ENCODE peak calls at places on chromosome 22, in six cellular contexts. L, W, Q, U, H and F are unnamed samples.

GRCh38 chr22:17974703-17975372 is 49.5 kb downstream of the MICAL3 start:
- DNase-seq in L (no peak), W (no peak), Q (peak; percentile 18), U (no peak), H (no peak), F (no peak)

GRCh38 chr22:38823076-38823475 is 20.8 kb downstream of the NPTXR start:
- DNase-seq in L (no peak), W (no peak), Q (no peak), U (no peak), H (no peak), F (no peak)

GRCh38 chr22:48428556-48429371 is 1398.9 kb downstream of the BRD1 start:
- DNase-seq in L (no peak), W (no peak), Q (no peak), U (no peak), H (no peak), F (no peak)

GRCh38 chr22:46500201-46500600 is 37.2 kb downstream of the CELSR1 start:
- DNase-seq in L (peak; percentile 90), W (no peak), Q (no peak), U (no peak), H (no peak), F (no peak)

GRCh38 chr22:22818202-22818538 is 69.4 kb upstream of the IGLL5 start:
- DNase-seq in L (no peak), W (no peak), Q (no peak), U (no peak), H (no peak), F (no peak)

GRCh38 chr22:38176170-38176741 is 5.4 kb downstream of the PLA2G6 start:
- DNase-seq in L (no peak), W (peak; percentile 18), Q (peak; percentile 68), U (peak; percentile 52), H (peak; percentile 97), F (peak; percentile 87)

GRCh38 chr22:46942816-46943783 is 180.7 kb downstream of the TBC1D22A start:
- DNase-seq in L (no peak), W (no peak), Q (no peak), U (no peak), H (no peak), F (peak; percentile 12)

GRCh38 chr22:42376721-42377177 is 55.5 kb downstream of the NFAM1 start:
- DNase-seq in L (peak; percentile 80), W (no peak), Q (no peak), U (no peak), H (peak; percentile 24), F (no peak)

GRCh38 chr22:44576311-44577260 is 78.6 kb upstream of the RTL6 start:
- DNase-seq in L (no peak), W (no peak), Q (no peak), U (no peak), H (no peak), F (no peak)

GRCh38 chr22:44037519-44038370 is 13.6 kb downstream of the PARVB start:
- DNase-seq in L (no peak), W (no peak), Q (no peak), U (no peak), H (peak; percentile 87), F (no peak)

GRCh38 chr22:29380032-29380781 is 8.2 kb downstream of the AP1B1 start:
- DNase-seq in L (no peak), W (no peak), Q (no peak), U (no peak), H (peak; percentile 49), F (no peak)

GRCh38 chr22:21652010-21652546 is 10.0 kb downstream of the SDF2L1 start:
- DNase-seq in L (peak; percentile 91), W (peak; percentile 74), Q (peak; percentile 88), U (peak; percentile 92), H (peak; percentile 85), F (peak; percentile 30)

GRCh38 chr22:30325724-30326703 is 727 bp downstream of the TBC1D10A start:
- DNase-seq in L (peak; percentile 62), W (no peak), Q (no peak), U (peak; percentile 28), H (no peak), F (peak; percentile 18)

GRCh38 chr22:37716708-37717107 is 19.9 kb downstream of the TRIOBP start:
- DNase-seq in L (no peak), W (no peak), Q (no peak), U (no peak), H (no peak), F (no peak)

GRCh38 chr22:20131593-20131855 is at the start of gene ZDHHC8:
- DNase-seq in L (no peak), W (peak; percentile 43), Q (no peak), U (peak; percentile 24), H (no peak), F (no peak)

GRCh38 chr22:38038890-38039812 is 18.1 kb upstream of the PICK1 start:
- DNase-seq in L (no peak), W (no peak), Q (no peak), U (no peak), H (no peak), F (no peak)

GRCh38 chr22:40396882-40397281 is 26.5 kb downstream of the SGSM3 start:
- DNase-seq in L (peak; percentile 86), W (no peak), Q (no peak), U (peak; percentile 88), H (peak; percentile 91), F (no peak)

GRCh38 chr22:49599039-49599438 is 228.6 kb downstream of the BRD1 start:
- DNase-seq in L (no peak), W (no peak), Q (no peak), U (no peak), H (no peak), F (no peak)

GRCh38 chr22:42358643-42359558 is 73.3 kb downstream of the NFAM1 start:
- DNase-seq in L (no peak), W (no peak), Q (no peak), U (no peak), H (no peak), F (no peak)

GRCh38 chr22:25362883-25363240 is 143.4 kb downstream of the CRYBB2 start:
- DNase-seq in L (no peak), W (no peak), Q (no peak), U (no peak), H (no peak), F (no peak)

GRCh38 chr22:27668828-27669797 is 132.4 kb downstream of the MN1 start:
- DNase-seq in L (no peak), W (no peak), Q (no peak), U (peak; percentile 86), H (peak; percentile 71), F (peak; percentile 28)

GRCh38 chr22:41619979-41620645 is 731 bp downstream of the DESI1 start:
- DNase-seq in L (peak; percentile 59), W (peak; percentile 38), Q (no peak), U (peak; percentile 51), H (no peak), F (no peak)

GRCh38 chr22:28841111-28841510 is 40.7 kb upstream of the XBP1 start:
- DNase-seq in L (no peak), W (no peak), Q (peak; percentile 26), U (no peak), H (peak; percentile 3), F (peak; percentile 59)

GRCh38 chr22:39176067-39176621 is 23.7 kb upstream of the CBX7 start:
- DNase-seq in L (peak; percentile 77), W (no peak), Q (no peak), U (peak; percentile 79), H (peak; percentile 81), F (no peak)

GRCh38 chr22:24120029-24120428 is 61.3 kb upstream of the SUSD2 start:
- DNase-seq in L (no peak), W (no peak), Q (no peak), U (no peak), H (no peak), F (no peak)

GRCh38 chr22:20429254-20430100 is 8.1 kb downstream of the SCARF2 start:
- DNase-seq in L (peak; percentile 93), W (peak; percentile 71), Q (peak; percentile 29), U (peak; percentile 58), H (no peak), F (peak; percentile 62)

GRCh38 chr22:35835998-35836691 is 118.5 kb downstream of the APOL5 start:
- DNase-seq in L (peak; percentile 85), W (no peak), Q (no peak), U (peak; percentile 35), H (peak; percentile 90), F (no peak)

GRCh38 chr22:23158516-23159286 is 13.4 kb downstream of the RAB36 start:
- DNase-seq in L (no peak), W (no peak), Q (no peak), U (no peak), H (no peak), F (no peak)

GRCh38 chr22:50169774-50170341 is 673 bp upstream of the PANX2 start:
- DNase-seq in L (peak; percentile 84), W (peak; percentile 44), Q (no peak), U (no peak), H (peak; percentile 37), F (no peak)

GRCh38 chr22:40681451-40681850 is 2.2 kb downstream of the MCHR1 start:
- DNase-seq in L (no peak), W (no peak), Q (no peak), U (no peak), H (no peak), F (no peak)

GRCh38 chr22:40156001-40156516 is 21.7 kb upstream of the TNRC6B start:
- DNase-seq in L (peak; percentile 59), W (no peak), Q (peak; percentile 17), U (peak; percentile 64), H (peak; percentile 57), F (peak; percentile 75)

GRCh38 chr22:49954354-49954753 is 6.2 kb upstream of the PIM3 start:
- DNase-seq in L (no peak), W (no peak), Q (no peak), U (no peak), H (no peak), F (no peak)

GRCh38 chr22:38167988-38168407 is 13.6 kb downstream of the PLA2G6 start:
- DNase-seq in L (no peak), W (no peak), Q (no peak), U (peak; percentile 46), H (no peak), F (no peak)

GRCh38 chr22:27603823-27604190 is 197.7 kb downstream of the MN1 start:
- DNase-seq in L (peak; percentile 49), W (no peak), Q (no peak), U (no peak), H (peak; percentile 19), F (no peak)